ENCODE peak calls at places on chromosome 2, in four cellular contexts. One of them, this sample, is unnamed.

GRCh38 chr2:213763358-213763757 is 479.1 kb downstream of the SPAG16 start:
- DNase-seq in stomach: no peak
- DNase-seq in epithelial cell of esophagus: no peak
- DNase-seq in colonic mucosa: no peak
- DNase-seq in this sample: no peak

GRCh38 chr2:168465594-168465993 is 9.5 kb downstream of the CERS6 start:
- DNase-seq in stomach: no peak
- DNase-seq in epithelial cell of esophagus: no peak
- DNase-seq in colonic mucosa: no peak
- DNase-seq in this sample: no peak

GRCh38 chr2:36911012-36911411 is 55.3 kb downstream of the STRN start:
- DNase-seq in stomach: no peak
- DNase-seq in epithelial cell of esophagus: no peak
- DNase-seq in colonic mucosa: no peak
- DNase-seq in this sample: no peak

GRCh38 chr2:158973511-158973956 is 5.1 kb downstream of the TANC1 start:
- DNase-seq in stomach: no peak
- DNase-seq in epithelial cell of esophagus: peak
- DNase-seq in colonic mucosa: no peak
- DNase-seq in this sample: no peak

GRCh38 chr2:226699321-226699720 is 100.3 kb downstream of the IRS1 start:
- DNase-seq in stomach: no peak
- DNase-seq in epithelial cell of esophagus: peak
- DNase-seq in colonic mucosa: peak
- DNase-seq in this sample: no peak

GRCh38 chr2:172299741-172300140 is 127.6 kb upstream of the ITGA6 start:
- DNase-seq in stomach: peak
- DNase-seq in epithelial cell of esophagus: peak
- DNase-seq in colonic mucosa: peak
- DNase-seq in this sample: no peak

GRCh38 chr2:6759689-6760088 is 106.0 kb downstream of the CMPK2 start:
- DNase-seq in stomach: no peak
- DNase-seq in epithelial cell of esophagus: no peak
- DNase-seq in colonic mucosa: no peak
- DNase-seq in this sample: no peak

GRCh38 chr2:127818794-127819425 is 7.9 kb upstream of the WDR33 start:
- DNase-seq in stomach: no peak
- DNase-seq in epithelial cell of esophagus: no peak
- DNase-seq in colonic mucosa: no peak
- DNase-seq in this sample: no peak

GRCh38 chr2:220460257-220460985 is 833.0 kb downstream of the SLC4A3 start:
- DNase-seq in stomach: no peak
- DNase-seq in epithelial cell of esophagus: peak
- DNase-seq in colonic mucosa: no peak
- DNase-seq in this sample: no peak

GRCh38 chr2:40611196-40611595 is 159.3 kb upstream of the SLC8A1 start:
- DNase-seq in stomach: no peak
- DNase-seq in epithelial cell of esophagus: no peak
- DNase-seq in colonic mucosa: no peak
- DNase-seq in this sample: no peak

GRCh38 chr2:111100765-111101162 is 19.9 kb upstream of the BCL2L11 start:
- DNase-seq in stomach: no peak
- DNase-seq in epithelial cell of esophagus: peak
- DNase-seq in colonic mucosa: no peak
- DNase-seq in this sample: peak

GRCh38 chr2:10240911-10241610 is 61.6 kb upstream of the HPCAL1 start:
- DNase-seq in stomach: no peak
- DNase-seq in epithelial cell of esophagus: no peak
- DNase-seq in colonic mucosa: no peak
- DNase-seq in this sample: no peak

GRCh38 chr2:157256621-157257020 is 884 bp upstream of the GALNT5 start:
- DNase-seq in stomach: no peak
- DNase-seq in epithelial cell of esophagus: peak
- DNase-seq in colonic mucosa: no peak
- DNase-seq in this sample: peak

GRCh38 chr2:126507425-126507867 is 148.5 kb upstream of the GYPC start:
- DNase-seq in stomach: no peak
- DNase-seq in epithelial cell of esophagus: no peak
- DNase-seq in colonic mucosa: no peak
- DNase-seq in this sample: no peak

GRCh38 chr2:109258376-109258775 is 129.4 kb downstream of the SH3RF3 start:
- DNase-seq in stomach: no peak
- DNase-seq in epithelial cell of esophagus: no peak
- DNase-seq in colonic mucosa: no peak
- DNase-seq in this sample: no peak

GRCh38 chr2:56889738-56890137 is 705.9 kb downstream of the CCDC85A start:
- DNase-seq in stomach: no peak
- DNase-seq in epithelial cell of esophagus: no peak
- DNase-seq in colonic mucosa: no peak
- DNase-seq in this sample: no peak

GRCh38 chr2:136135924-136136906 is 18.3 kb upstream of the CXCR4 start:
- DNase-seq in stomach: peak
- DNase-seq in epithelial cell of esophagus: no peak
- DNase-seq in colonic mucosa: peak
- DNase-seq in this sample: peak

GRCh38 chr2:63723709-63724108 is 118.0 kb upstream of the UGP2 start:
- DNase-seq in stomach: no peak
- DNase-seq in epithelial cell of esophagus: no peak
- DNase-seq in colonic mucosa: no peak
- DNase-seq in this sample: no peak

GRCh38 chr2:59985923-59986322 is 567.5 kb downstream of the BCL11A start:
- DNase-seq in stomach: no peak
- DNase-seq in epithelial cell of esophagus: no peak
- DNase-seq in colonic mucosa: no peak
- DNase-seq in this sample: no peak

GRCh38 chr2:238488347-238488826 is 61.7 kb downstream of the ASB1 start:
- DNase-seq in stomach: no peak
- DNase-seq in epithelial cell of esophagus: no peak
- DNase-seq in colonic mucosa: no peak
- DNase-seq in this sample: no peak

GRCh38 chr2:31113765-31114164 is 24.5 kb downstream of the GALNT14 start:
- DNase-seq in stomach: no peak
- DNase-seq in epithelial cell of esophagus: no peak
- DNase-seq in colonic mucosa: no peak
- DNase-seq in this sample: no peak

GRCh38 chr2:14779252-14779651 is 146.7 kb downstream of the LRATD1 start:
- DNase-seq in stomach: no peak
- DNase-seq in epithelial cell of esophagus: no peak
- DNase-seq in colonic mucosa: no peak
- DNase-seq in this sample: no peak

GRCh38 chr2:200350796-200351195 is 44.3 kb downstream of the SPATS2L start:
- DNase-seq in stomach: no peak
- DNase-seq in epithelial cell of esophagus: no peak
- DNase-seq in colonic mucosa: no peak
- DNase-seq in this sample: no peak

GRCh38 chr2:241302083-241302482 is 13.4 kb downstream of the HDLBP start:
- DNase-seq in stomach: no peak
- DNase-seq in epithelial cell of esophagus: no peak
- DNase-seq in colonic mucosa: no peak
- DNase-seq in this sample: no peak

GRCh38 chr2:33372940-33373553 is 103.4 kb upstream of the RASGRP3 start:
- DNase-seq in stomach: no peak
- DNase-seq in epithelial cell of esophagus: peak
- DNase-seq in colonic mucosa: peak
- DNase-seq in this sample: peak

GRCh38 chr2:23690421-23691105 is 236.4 kb downstream of the ATAD2B start:
- DNase-seq in stomach: no peak
- DNase-seq in epithelial cell of esophagus: no peak
- DNase-seq in colonic mucosa: no peak
- DNase-seq in this sample: no peak

GRCh38 chr2:64989126-64989981 is at the start of gene SLC1A4:
- DNase-seq in stomach: peak
- DNase-seq in epithelial cell of esophagus: peak
- DNase-seq in colonic mucosa: peak
- DNase-seq in this sample: peak

GRCh38 chr2:64989982-64990614 is 899 bp downstream of the SLC1A4 start:
- DNase-seq in stomach: peak
- DNase-seq in epithelial cell of esophagus: peak
- DNase-seq in colonic mucosa: peak
- DNase-seq in this sample: no peak

GRCh38 chr2:64987963-64988419 is 1.2 kb upstream of the SLC1A4 start:
- DNase-seq in stomach: no peak
- DNase-seq in epithelial cell of esophagus: peak
- DNase-seq in colonic mucosa: no peak
- DNase-seq in this sample: no peak

GRCh38 chr2:64987001-64987962 is 1.9 kb upstream of the SLC1A4 start:
- DNase-seq in stomach: no peak
- DNase-seq in epithelial cell of esophagus: peak
- DNase-seq in colonic mucosa: no peak
- DNase-seq in this sample: peak

GRCh38 chr2:64988420-64989125 is 626 bp upstream of the SLC1A4 start:
- DNase-seq in stomach: peak
- DNase-seq in epithelial cell of esophagus: peak
- DNase-seq in colonic mucosa: peak
- DNase-seq in this sample: peak
- TF ChIP-seq CTCF in stomach: peak
- TF ChIP-seq CTCF in epithelial cell of esophagus: no peak
- TF ChIP-seq CTCF in colonic mucosa: no peak
- TF ChIP-seq CTCF in this sample: peak

GRCh38 chr2:86249176-86249842 is 50.1 kb downstream of the MRPL35 start:
- DNase-seq in stomach: no peak
- DNase-seq in epithelial cell of esophagus: peak
- DNase-seq in colonic mucosa: no peak
- DNase-seq in this sample: no peak

GRCh38 chr2:86254576-86255538 is 55.6 kb downstream of the MRPL35 start:
- DNase-seq in stomach: peak
- DNase-seq in epithelial cell of esophagus: peak
- DNase-seq in colonic mucosa: peak
- DNase-seq in this sample: no peak

GRCh38 chr2:86251840-86252266 is 52.6 kb downstream of the MRPL35 start:
- DNase-seq in stomach: peak
- DNase-seq in epithelial cell of esophagus: no peak
- DNase-seq in colonic mucosa: no peak
- DNase-seq in this sample: no peak

GRCh38 chr2:86253424-86253823 is 54.2 kb downstream of the MRPL35 start:
- DNase-seq in stomach: no peak
- DNase-seq in epithelial cell of esophagus: no peak
- DNase-seq in colonic mucosa: no peak
- DNase-seq in this sample: no peak

DNA sequence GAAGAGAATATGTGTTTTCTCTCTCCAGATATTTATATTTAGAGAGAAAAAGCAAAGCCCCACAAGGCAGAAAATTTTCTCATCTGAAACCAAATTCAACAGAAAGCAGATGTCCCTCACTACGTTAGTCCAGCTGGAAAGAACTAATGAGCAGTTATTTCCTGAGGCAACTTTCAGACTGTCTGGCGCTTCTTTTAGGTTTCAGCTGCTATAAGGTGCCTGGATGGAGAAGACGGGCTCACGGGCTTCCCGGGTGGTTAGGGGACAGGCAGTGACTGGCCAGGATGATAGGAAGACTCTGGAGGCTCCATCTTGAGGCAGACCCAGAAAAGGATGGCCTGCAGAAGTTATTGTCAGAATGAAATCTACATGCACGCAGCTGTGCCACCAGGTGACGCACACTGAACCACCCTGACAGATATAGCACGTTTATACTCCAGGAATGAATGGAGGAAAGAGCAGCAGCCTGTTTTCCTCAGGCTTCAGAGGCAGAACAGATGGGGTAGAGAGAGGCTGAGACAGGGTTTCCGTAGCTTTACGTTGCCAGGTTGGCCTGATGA is 50.7 kb downstream of the MRPL35 start:
- DNase-seq in stomach: peak
- DNase-seq in epithelial cell of esophagus: no peak
- DNase-seq in colonic mucosa: peak
- DNase-seq in this sample: peak
- TF ChIP-seq CTCF in stomach: no peak
- TF ChIP-seq CTCF in epithelial cell of esophagus: no peak
- TF ChIP-seq CTCF in colonic mucosa: peak
- TF ChIP-seq CTCF in this sample: no peak

GRCh38 chr2:171225989-171226388 is 65.3 kb upstream of the TLK1 start:
- DNase-seq in stomach: no peak
- DNase-seq in epithelial cell of esophagus: no peak
- DNase-seq in colonic mucosa: no peak
- DNase-seq in this sample: peak

GRCh38 chr2:171226471-171226870 is 65.8 kb upstream of the TLK1 start:
- DNase-seq in stomach: no peak
- DNase-seq in epithelial cell of esophagus: no peak
- DNase-seq in colonic mucosa: no peak
- DNase-seq in this sample: no peak

GRCh38 chr2:171227066-171227782 is 66.5 kb upstream of the TLK1 start:
- DNase-seq in stomach: no peak
- DNase-seq in epithelial cell of esophagus: peak
- DNase-seq in colonic mucosa: no peak
- DNase-seq in this sample: no peak

GRCh38 chr2:171228826-171229225 is 68.1 kb upstream of the TLK1 start:
- DNase-seq in stomach: no peak
- DNase-seq in epithelial cell of esophagus: no peak
- DNase-seq in colonic mucosa: no peak
- DNase-seq in this sample: no peak

DNA sequence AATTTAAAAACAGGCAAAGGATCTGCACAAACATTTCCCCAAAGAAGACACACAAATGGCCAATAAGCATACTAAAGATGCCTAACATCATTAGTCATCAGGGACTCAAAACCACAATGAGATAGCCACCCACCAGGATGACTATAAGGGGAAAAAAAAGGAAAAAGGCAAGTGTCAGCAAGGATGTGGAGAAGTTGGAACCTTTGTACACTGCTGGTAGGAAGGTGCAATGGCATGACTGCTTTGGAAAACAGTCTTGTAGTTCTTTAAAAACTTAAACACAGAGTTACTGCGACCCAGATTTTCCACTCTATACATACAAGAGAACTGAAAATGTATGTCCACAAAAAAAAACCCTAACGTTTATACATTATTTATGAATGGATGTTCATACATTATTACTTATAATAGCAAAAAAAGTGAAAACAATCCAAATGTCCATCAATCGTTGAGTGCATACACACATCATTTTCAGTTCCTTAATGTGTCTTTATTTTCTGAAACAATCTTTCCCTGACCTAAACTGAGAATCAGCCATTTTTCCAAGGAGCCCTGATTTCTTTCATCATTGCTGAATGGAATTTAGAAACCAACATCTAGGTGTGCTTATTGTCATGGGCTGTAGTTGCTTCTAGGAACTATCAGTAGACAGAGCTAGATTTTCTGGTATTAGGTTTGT is 64.7 kb upstream of the TLK1 start:
- DNase-seq in stomach: no peak
- DNase-seq in epithelial cell of esophagus: peak
- DNase-seq in colonic mucosa: no peak
- DNase-seq in this sample: no peak
- TF ChIP-seq CTCF in stomach: no peak
- TF ChIP-seq CTCF in epithelial cell of esophagus: peak
- TF ChIP-seq CTCF in colonic mucosa: no peak
- TF ChIP-seq CTCF in this sample: no peak

GRCh38 chr2:45700407-45701013 is 49.0 kb downstream of the PRKCE start:
- DNase-seq in stomach: no peak
- DNase-seq in epithelial cell of esophagus: no peak
- DNase-seq in colonic mucosa: no peak
- DNase-seq in this sample: no peak
- TF ChIP-seq CTCF in stomach: no peak
- TF ChIP-seq CTCF in epithelial cell of esophagus: no peak
- TF ChIP-seq CTCF in colonic mucosa: no peak
- TF ChIP-seq CTCF in this sample: no peak

GRCh38 chr2:1051585-1051984 is 100.9 kb downstream of the SNTG2 start:
- DNase-seq in stomach: no peak
- DNase-seq in epithelial cell of esophagus: no peak
- DNase-seq in colonic mucosa: no peak
- DNase-seq in this sample: no peak
- TF ChIP-seq CTCF in stomach: no peak
- TF ChIP-seq CTCF in epithelial cell of esophagus: no peak
- TF ChIP-seq CTCF in colonic mucosa: no peak
- TF ChIP-seq CTCF in this sample: no peak